ENCODE peak calls at places on chromosomes 11 and 22, in four cellular contexts. One of them, this sample, is unnamed.

GRCh38 chr11:110665689-110666465 is 46.4 kb downstream of the ARHGAP20 start:
- DNase-seq in H1: no peak
- DNase-seq in HepG2: no peak
- DNase-seq in GM12878: no peak
- DNase-seq in this sample: no peak

GRCh38 chr11:86101493-86101892 is 32.6 kb upstream of the PICALM start:
- DNase-seq in H1: no peak
- DNase-seq in HepG2: no peak
- DNase-seq in GM12878: no peak
- DNase-seq in this sample: no peak

GRCh38 chr11:5553347-5553746 is 5.0 kb upstream of the OR52H1 start:
- DNase-seq in H1: no peak
- DNase-seq in HepG2: no peak
- DNase-seq in GM12878: no peak
- DNase-seq in this sample: no peak

GRCh38 chr22:45709004-45709739 is 37.5 kb downstream of the ATXN10 start:
- DNase-seq in H1: no peak
- DNase-seq in HepG2: peak; percentile 59
- DNase-seq in GM12878: no peak
- DNase-seq in this sample: no peak

GRCh38 chr11:98107736-98108135 is 913.0 kb upstream of the CNTN5 start:
- DNase-seq in H1: no peak
- DNase-seq in HepG2: no peak
- DNase-seq in GM12878: no peak
- DNase-seq in this sample: no peak

GRCh38 chr11:4032097-4032496 is 62.5 kb upstream of the RRM1 start:
- DNase-seq in H1: no peak
- DNase-seq in HepG2: no peak
- DNase-seq in GM12878: no peak
- DNase-seq in this sample: no peak

GRCh38 chr11:17574799-17575144 is 27.7 kb downstream of the OTOG start:
- DNase-seq in H1: peak; percentile 30
- DNase-seq in HepG2: no peak
- DNase-seq in GM12878: no peak
- DNase-seq in this sample: no peak

GRCh38 chr11:60343094-60343704 is 16.1 kb downstream of the MS4A6E start:
- DNase-seq in H1: no peak
- DNase-seq in HepG2: peak; percentile 18
- DNase-seq in GM12878: no peak
- DNase-seq in this sample: peak; percentile 31

GRCh38 chr11:30855383-30856006 is 269.3 kb upstream of the MPPED2 start:
- DNase-seq in H1: no peak
- DNase-seq in HepG2: peak; percentile 2
- DNase-seq in GM12878: no peak
- DNase-seq in this sample: no peak

GRCh38 chr11:32790916-32791315 is 3.5 kb downstream of the CCDC73 start:
- DNase-seq in H1: no peak
- DNase-seq in HepG2: no peak
- DNase-seq in GM12878: no peak
- DNase-seq in this sample: no peak

GRCh38 chr11:70364745-70365535 is 33.4 kb upstream of the CTTN start:
- DNase-seq in H1: peak; percentile 20
- DNase-seq in HepG2: no peak
- DNase-seq in GM12878: peak; percentile 3
- DNase-seq in this sample: no peak

GRCh38 chr22:29115682-29116313 is 43.0 kb downstream of the KREMEN1 start:
- DNase-seq in H1: no peak
- DNase-seq in HepG2: peak; percentile 60
- DNase-seq in GM12878: no peak
- DNase-seq in this sample: no peak

GRCh38 chr11:2722955-2723354 is 23.2 kb upstream of the KCNQ1OT1 start:
- DNase-seq in H1: no peak
- DNase-seq in HepG2: no peak
- DNase-seq in GM12878: no peak
- DNase-seq in this sample: peak; percentile 63

GRCh38 chr11:122242731-122243130 is 126.7 kb upstream of the BLID start:
- DNase-seq in H1: no peak
- DNase-seq in HepG2: no peak
- DNase-seq in GM12878: no peak
- DNase-seq in this sample: no peak

GRCh38 chr11:38553033-38553432 is 1955.0 kb upstream of the RAG2 start:
- DNase-seq in H1: no peak
- DNase-seq in HepG2: no peak
- DNase-seq in GM12878: no peak
- DNase-seq in this sample: no peak

GRCh38 chr22:44538071-44538470 is 40.0 kb upstream of the RTL6 start:
- DNase-seq in H1: no peak
- DNase-seq in HepG2: peak; percentile 3
- DNase-seq in GM12878: no peak
- DNase-seq in this sample: no peak

GRCh38 chr22:20186871-20187546 is 36.2 kb upstream of the CCDC188 start:
- DNase-seq in H1: no peak
- DNase-seq in HepG2: no peak
- DNase-seq in GM12878: no peak
- DNase-seq in this sample: no peak

GRCh38 chr11:14082338-14082737 is 119.8 kb downstream of the SPON1 start:
- DNase-seq in H1: no peak
- DNase-seq in HepG2: no peak
- DNase-seq in GM12878: no peak
- DNase-seq in this sample: no peak

GRCh38 chr22:20805972-20806471 is 32.1 kb downstream of the SERPIND1 start:
- DNase-seq in H1: no peak
- DNase-seq in HepG2: no peak
- DNase-seq in GM12878: no peak
- DNase-seq in this sample: peak; percentile 70

GRCh38 chr22:39409630-39410029 is 10.1 kb downstream of the TAB1 start:
- DNase-seq in H1: no peak
- DNase-seq in HepG2: no peak
- DNase-seq in GM12878: no peak
- DNase-seq in this sample: no peak

GRCh38 chr22:50585781-50586180 is 3.1 kb upstream of the CHKB start:
- DNase-seq in H1: no peak
- DNase-seq in HepG2: no peak
- DNase-seq in GM12878: no peak
- DNase-seq in this sample: no peak

GRCh38 chr11:17405232-17406005 is 17.0 kb upstream of the KCNJ11 start:
- DNase-seq in H1: peak; percentile 55
- DNase-seq in HepG2: peak; percentile 37
- DNase-seq in GM12878: no peak
- DNase-seq in this sample: no peak

GRCh38 chr11:126348806-126349582 is 6.5 kb upstream of the ST3GAL4 start:
- DNase-seq in H1: no peak
- DNase-seq in HepG2: no peak
- DNase-seq in GM12878: no peak
- DNase-seq in this sample: no peak

GRCh38 chr22:39545310-39546063 is 12.9 kb upstream of the RPS19BP1 start:
- DNase-seq in H1: peak; percentile 92
- DNase-seq in HepG2: no peak
- DNase-seq in GM12878: no peak
- DNase-seq in this sample: peak; percentile 66

GRCh38 chr11:111520565-111520964 is 6.0 kb downstream of the HOATZ start:
- DNase-seq in H1: no peak
- DNase-seq in HepG2: no peak
- DNase-seq in GM12878: no peak
- DNase-seq in this sample: no peak

GRCh38 chr11:86589856-86590589 is 82.4 kb downstream of the ME3 start:
- DNase-seq in H1: no peak
- DNase-seq in HepG2: no peak
- DNase-seq in GM12878: no peak
- DNase-seq in this sample: no peak

GRCh38 chr22:35539910-35540599 is 576 bp upstream of the RASD2 start:
- DNase-seq in H1: peak; percentile 74
- DNase-seq in HepG2: no peak
- DNase-seq in GM12878: no peak
- DNase-seq in this sample: peak; percentile 96

GRCh38 chr11:8867856-8868705 is 42.9 kb upstream of the AKIP1 start:
- DNase-seq in H1: no peak
- DNase-seq in HepG2: peak; percentile 43
- DNase-seq in GM12878: no peak
- DNase-seq in this sample: no peak

GRCh38 chr11:31818874-31819331 is 7.8 kb upstream of the PAX6 start:
- DNase-seq in H1: peak; percentile 74
- DNase-seq in HepG2: no peak
- DNase-seq in GM12878: no peak
- DNase-seq in this sample: no peak

GRCh38 chr11:24575392-24575791 is 78.5 kb downstream of the LUZP2 start:
- DNase-seq in H1: no peak
- DNase-seq in HepG2: no peak
- DNase-seq in GM12878: no peak
- DNase-seq in this sample: no peak

GRCh38 chr11:76793391-76793811 is 10.2 kb downstream of the TSKU start:
- DNase-seq in H1: no peak
- DNase-seq in HepG2: peak; percentile 86
- DNase-seq in GM12878: no peak
- DNase-seq in this sample: no peak

GRCh38 chr11:68076371-68077042 is 37.7 kb downstream of the TCIRG1 start:
- DNase-seq in H1: no peak
- DNase-seq in HepG2: peak; percentile 33
- DNase-seq in GM12878: no peak
- DNase-seq in this sample: peak; percentile 21

GRCh38 chr22:40009231-40009769 is 14.5 kb downstream of the FAM83F start:
- DNase-seq in H1: peak; percentile 74
- DNase-seq in HepG2: no peak
- DNase-seq in GM12878: no peak
- DNase-seq in this sample: peak; percentile 21

DNA sequence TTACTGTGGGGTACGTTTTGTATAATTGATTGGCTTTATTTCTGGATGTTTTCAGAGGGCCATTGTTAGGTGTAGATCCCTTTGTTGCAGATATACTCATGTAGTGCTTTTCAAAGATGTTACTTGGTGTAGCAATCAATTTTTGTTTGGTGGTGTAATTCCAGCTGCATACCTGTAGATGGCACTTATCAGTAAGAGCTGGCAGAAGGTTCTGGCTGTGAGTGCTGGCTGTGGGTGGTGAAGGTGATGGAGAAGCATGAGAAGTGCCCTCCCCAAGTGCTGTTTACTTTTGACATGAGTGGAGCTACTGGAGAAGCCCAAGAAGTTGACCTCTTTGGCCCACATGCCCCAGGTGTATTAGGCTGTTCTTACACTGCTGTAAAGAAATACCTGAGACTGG is 1074.9 kb downstream of the FAM181B start:
- DNase-seq in H1: no peak
- DNase-seq in HepG2: peak; percentile 20
- DNase-seq in GM12878: no peak
- DNase-seq in this sample: no peak
- TF ChIP-seq BRCA1 in H1: no peak
- TF ChIP-seq BRCA1 in HepG2: no peak
- TF ChIP-seq BRCA1 in GM12878: no peak
- TF ChIP-seq BRCA1 in this sample: no peak

DNA sequence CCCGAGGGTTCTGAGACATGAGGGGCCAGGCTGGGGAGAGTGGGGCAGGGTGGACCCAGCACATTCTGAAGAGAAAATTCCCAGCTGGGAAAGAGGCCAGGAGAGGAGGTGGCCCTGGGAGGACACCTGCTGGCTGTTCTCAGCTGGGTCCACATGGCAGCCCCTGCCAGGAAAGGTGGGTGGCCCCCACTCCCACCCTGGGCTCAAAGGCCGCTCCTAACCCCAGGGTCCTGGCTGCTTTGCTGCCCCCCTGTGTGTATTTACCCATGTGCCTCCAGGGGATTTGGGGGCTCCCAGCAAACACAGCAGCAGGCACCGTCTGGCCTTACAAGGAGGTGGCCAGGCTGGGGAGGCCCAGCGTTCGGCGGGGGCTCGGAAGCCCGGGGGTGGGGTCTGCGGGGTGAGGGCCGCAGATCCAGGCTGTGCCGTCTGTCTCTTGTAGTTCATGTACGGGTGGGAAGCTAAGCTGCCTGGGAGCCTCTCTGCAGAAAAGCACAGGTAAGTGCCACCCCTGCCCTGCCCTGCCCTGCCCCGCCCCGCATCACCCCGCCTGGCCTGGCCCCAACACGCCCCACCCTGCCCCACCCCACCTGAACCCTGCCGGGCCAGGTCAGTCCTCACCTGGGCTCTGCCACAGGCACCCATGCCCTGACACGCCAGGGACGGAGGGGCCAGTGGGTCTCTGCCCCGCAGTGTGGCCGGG is 10.6 kb downstream of the MUC5B start:
- DNase-seq in H1: peak; percentile 33
- DNase-seq in HepG2: no peak
- DNase-seq in GM12878: no peak
- DNase-seq in this sample: no peak
- TF ChIP-seq CHD2 in H1: no peak
- TF ChIP-seq CHD2 in HepG2: no peak
- TF ChIP-seq CHD2 in GM12878: no peak
- TF ChIP-seq CHD2 in this sample: no peak

DNA sequence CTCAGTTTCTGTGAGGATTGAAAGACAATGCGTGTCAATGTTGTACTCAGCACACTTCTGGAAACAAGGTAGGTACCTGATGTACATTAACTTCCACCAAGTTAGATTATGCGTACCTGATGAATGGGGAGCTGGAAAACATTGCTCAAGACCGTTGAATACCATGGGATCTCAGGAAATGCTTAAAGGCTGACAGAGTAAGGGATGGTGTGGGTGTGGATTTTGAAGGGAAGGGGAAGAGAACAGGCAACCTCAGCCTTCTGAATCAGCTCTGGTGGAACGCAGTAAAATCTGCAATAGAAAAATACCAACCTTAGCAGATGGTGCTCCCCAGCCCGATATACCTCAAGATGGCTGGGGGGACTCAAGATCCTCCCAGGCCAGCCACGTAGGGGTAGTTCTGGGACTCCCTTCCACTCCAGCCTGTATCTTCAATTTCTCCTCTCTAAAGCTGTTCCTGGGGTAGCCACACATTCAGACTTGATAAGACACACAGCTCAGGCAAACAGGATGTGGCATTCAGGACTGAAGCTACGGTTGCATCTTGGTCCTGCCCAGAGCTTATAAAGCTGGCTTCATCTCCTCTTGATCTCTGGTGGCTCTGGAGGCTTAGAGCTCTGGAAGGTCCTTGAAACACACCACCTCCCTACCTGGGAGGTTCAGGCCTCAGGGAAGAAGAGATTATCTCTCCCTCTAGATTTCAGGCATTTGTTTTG is 111.8 kb downstream of the CTNND1 start:
- DNase-seq in H1: no peak
- DNase-seq in HepG2: no peak
- DNase-seq in GM12878: no peak
- DNase-seq in this sample: no peak
- TF ChIP-seq MAX in H1: no peak
- TF ChIP-seq MAX in HepG2: no peak
- TF ChIP-seq MAX in GM12878: no peak
- TF ChIP-seq MAX in this sample: no peak

GRCh38 chr11:120063686-120064340 is 74.1 kb downstream of the TRIM29 start:
- DNase-seq in H1: peak; percentile 32
- DNase-seq in HepG2: no peak
- DNase-seq in GM12878: no peak
- DNase-seq in this sample: no peak
- TF ChIP-seq BRCA1 in H1: no peak
- TF ChIP-seq BRCA1 in HepG2: no peak
- TF ChIP-seq BRCA1 in GM12878: no peak
- TF ChIP-seq BRCA1 in this sample: no peak

This sample was measured in K562.